ENCODE peak calls at places on chromosome 22, in four cellular contexts. Y, U, E and P are unnamed samples.

GRCh38 chr22:43826142-43827093 is 14.3 kb upstream of the EFCAB6 start:
- DNase-seq in Y (no peak), U (no peak), E (no peak), P (no peak)

GRCh38 chr22:36027579-36027959 is 1.1 kb downstream of the RBFOX2 start:
- DNase-seq in Y (no peak), U (no peak), E (no peak), P (no peak)

GRCh38 chr22:28813772-28814518 is 13.6 kb upstream of the XBP1 start:
- DNase-seq in Y (peak), U (no peak), E (no peak), P (no peak)

GRCh38 chr22:35310556-35311550 is 11.2 kb downstream of the TOM1 start:
- DNase-seq in Y (peak), U (no peak), E (no peak), P (no peak)

GRCh38 chr22:46352691-46353386 is 17.3 kb downstream of the TRMU start:
- DNase-seq in Y (no peak), U (no peak), E (no peak), P (no peak)

GRCh38 chr22:32723632-32724031 is 77.9 kb upstream of the TIMP3 start:
- DNase-seq in Y (no peak), U (no peak), E (no peak), P (no peak)

GRCh38 chr22:45742866-45743450 is 71.3 kb downstream of the ATXN10 start:
- DNase-seq in Y (peak), U (no peak), E (no peak), P (no peak)

GRCh38 chr22:49305215-49305965 is 522.3 kb downstream of the BRD1 start:
- DNase-seq in Y (peak), U (peak), E (peak), P (no peak)

GRCh38 chr22:44620129-44620840 is 81.7 kb upstream of the PRR5 start:
- DNase-seq in Y (peak), U (no peak), E (peak), P (no peak)

GRCh38 chr22:45006101-45006872 is 3.5 kb downstream of the PHF21B start:
- DNase-seq in Y (no peak), U (no peak), E (no peak), P (no peak)

GRCh38 chr22:22745225-22746060 is 101.0 kb downstream of the GGTLC2 start:
- DNase-seq in Y (peak), U (no peak), E (peak), P (no peak)

GRCh38 chr22:49589301-49589700 is 238.4 kb downstream of the BRD1 start:
- DNase-seq in Y (no peak), U (no peak), E (no peak), P (no peak)

GRCh38 chr22:20380486-20380885 is 13.5 kb upstream of the ZNF74 start:
- DNase-seq in Y (no peak), U (no peak), E (peak), P (no peak)

GRCh38 chr22:37309221-37310074 is 27.1 kb downstream of the CYTH4 start:
- DNase-seq in Y (no peak), U (no peak), E (peak), P (no peak)

GRCh38 chr22:45291061-45291930 is 6.5 kb downstream of the UPK3A start:
- DNase-seq in Y (no peak), U (no peak), E (no peak), P (no peak)

GRCh38 chr22:36442506-36443197 is 38.8 kb downstream of the TXN2 start:
- DNase-seq in Y (no peak), U (no peak), E (no peak), P (no peak)

GRCh38 chr22:19942071-19942885 is 660 bp upstream of the TXNRD2 start:
- DNase-seq in Y (no peak), U (no peak), E (peak), P (no peak)

GRCh38 chr22:47199261-47199948 is 437.0 kb downstream of the TBC1D22A start:
- DNase-seq in Y (no peak), U (no peak), E (no peak), P (no peak)

GRCh38 chr22:35887296-35887875 is 141.2 kb downstream of the RBFOX2 start:
- DNase-seq in Y (no peak), U (no peak), E (no peak), P (no peak)

GRCh38 chr22:37544955-37545702 is 15.2 kb upstream of the CDC42EP1 start:
- DNase-seq in Y (peak), U (no peak), E (peak), P (no peak)

GRCh38 chr22:37427128-37427710 is at the start of gene ELFN2:
- DNase-seq in Y (no peak), U (no peak), E (peak), P (no peak)

GRCh38 chr22:26170795-26171194 is 1.5 kb downstream of the SEZ6L start:
- DNase-seq in Y (no peak), U (no peak), E (peak), P (no peak)

GRCh38 chr22:36367066-36367465 is 20.7 kb downstream of the MYH9 start:
- DNase-seq in Y (no peak), U (no peak), E (no peak), P (no peak)

GRCh38 chr22:28366856-28367255 is 312.8 kb downstream of the TTC28 start:
- DNase-seq in Y (peak), U (no peak), E (no peak), P (no peak)

DNA sequence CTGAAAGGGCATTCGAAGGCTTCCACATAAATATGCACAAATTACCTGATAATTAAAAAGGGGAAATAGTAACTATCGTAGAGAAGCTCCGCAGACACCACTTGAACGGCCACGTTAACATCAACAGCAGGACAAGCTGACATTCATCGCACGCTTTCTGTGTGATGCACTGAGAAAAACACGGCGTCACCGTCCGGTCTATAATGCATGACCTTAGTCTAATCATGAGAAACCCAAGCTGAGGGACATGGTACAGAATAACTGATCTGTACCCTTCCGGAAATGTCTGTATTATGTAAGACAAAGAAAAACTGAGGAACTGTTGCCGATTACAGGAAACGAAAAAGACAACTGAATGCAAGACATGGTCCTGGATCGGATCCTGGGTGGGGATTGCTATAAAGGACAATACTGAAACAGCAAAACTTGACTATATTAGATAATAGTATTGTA is 678 bp upstream of the RANGAP1 start:
- DNase-seq in Y (peak), U (no peak), E (no peak), P (no peak)
- TF ChIP-seq TCF7L2 in Y (no peak), U (no peak), E (no peak), P (no peak)

GRCh38 chr22:50608996-50609395 is 8.4 kb downstream of the MAPK8IP2 start:
- DNase-seq in Y (no peak), U (no peak), E (no peak), P (no peak)

GRCh38 chr22:50606126-50606525 is 5.5 kb downstream of the MAPK8IP2 start:
- DNase-seq in Y (no peak), U (no peak), E (no peak), P (no peak)

GRCh38 chr22:50606561-50607365 is 6.2 kb downstream of the MAPK8IP2 start:
- DNase-seq in Y (no peak), U (no peak), E (no peak), P (no peak)

GRCh38 chr22:50605349-50606074 is 4.9 kb downstream of the MAPK8IP2 start:
- DNase-seq in Y (no peak), U (no peak), E (no peak), P (no peak)

GRCh38 chr22:50607366-50608020 is 6.9 kb downstream of the MAPK8IP2 start:
- DNase-seq in Y (no peak), U (no peak), E (no peak), P (no peak)
- TF ChIP-seq SIN3A in Y (no peak), U (no peak), E (no peak), P (no peak)

DNA sequence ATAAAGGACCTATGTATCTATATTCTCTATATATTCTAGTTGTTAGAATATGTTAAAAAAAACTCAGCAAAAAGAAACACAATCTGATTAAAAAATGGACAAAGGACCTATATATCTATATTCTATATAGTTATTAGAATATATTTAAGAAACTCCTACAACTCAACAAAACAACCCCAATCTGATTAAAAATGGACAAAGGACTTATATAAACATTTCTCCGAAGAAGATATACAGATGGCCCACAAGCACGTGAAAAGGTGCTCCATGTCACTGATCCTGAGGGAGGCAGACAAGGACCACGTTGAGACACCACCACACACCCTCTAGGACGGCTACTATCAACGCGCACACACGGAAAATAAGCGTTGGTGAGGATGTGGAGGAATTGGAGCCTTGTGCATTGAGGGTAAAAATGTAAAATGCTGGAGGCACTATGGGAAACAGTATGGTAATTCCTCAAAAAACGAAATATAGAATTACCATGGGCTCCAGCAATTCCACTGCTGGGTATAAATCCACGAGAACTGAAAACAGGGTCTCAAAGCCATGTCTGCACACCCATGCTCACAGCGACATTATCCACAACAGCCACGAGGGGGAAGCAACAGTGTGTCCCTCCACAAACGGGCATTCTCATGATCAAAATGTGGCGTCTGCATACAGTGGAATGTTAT is 22.7 kb downstream of the YPEL1 start:
- DNase-seq in Y (peak), U (peak), E (peak), P (peak)
- TF ChIP-seq TCF7L2 in Y (no peak), U (no peak), E (no peak), P (no peak)

DNA sequence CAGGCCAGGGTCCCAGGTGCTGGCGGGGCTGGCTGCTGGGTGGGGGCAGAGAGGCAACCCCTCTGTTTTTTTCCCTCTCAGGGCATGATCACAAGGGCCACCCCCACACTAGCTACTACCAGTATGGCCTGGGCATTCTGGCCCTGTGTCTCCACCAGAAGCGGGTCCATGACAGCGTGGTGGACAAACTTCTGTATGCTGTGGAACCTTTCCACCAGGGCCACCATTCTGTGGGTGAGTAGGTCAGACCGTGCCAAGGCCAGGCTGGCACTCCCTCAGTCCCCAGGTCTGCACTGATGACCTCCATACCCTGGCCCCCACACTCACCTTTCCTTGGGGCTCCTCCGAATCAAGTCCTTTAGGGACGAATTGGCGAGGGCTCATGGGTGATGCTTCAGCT is 7.3 kb downstream of the TCN2 start:
- DNase-seq in Y (no peak), U (no peak), E (no peak), P (no peak)
- TF ChIP-seq SIN3A in Y (no peak), U (no peak), E (no peak), P (no peak)

GRCh38 chr22:41589260-41589600 is 410 bp downstream of the PMM1 start:
- DNase-seq in Y (no peak), U (no peak), E (peak), P (no peak)
- TF ChIP-seq TCF7L2 in Y (no peak), U (no peak), E (no peak), P (no peak)